ENCODE peak calls at places on chromosome 20, in five cellular contexts. F is cardiac fibroblast, I is mucosa of gallbladder, R is heart left ventricle, O is transverse colon. A is an unnamed sample.

GRCh38 chr20:45798935-45799642 is 7.3 kb downstream of the DNTTIP1 start:
- DNase-seq in O (peak), F (peak), R (peak), I (peak), A (no peak)

GRCh38 chr20:7775072-7775471 is 165.2 kb downstream of the HAO1 start:
- DNase-seq in R (no peak), I (no peak), O (no peak), F (peak), A (peak)

GRCh38 chr20:61252601-61253263 is 671 bp downstream of the CDH4 start:
- DNase-seq in F (peak), O (no peak), I (no peak), R (no peak), A (no peak)

GRCh38 chr20:5895626-5896025 is 54.7 kb downstream of the TRMT6 start:
- DNase-seq in I (no peak), O (no peak), F (peak), R (no peak), A (no peak)

GRCh38 chr20:21498646-21499045 is 15.2 kb downstream of the NKX2-2 start:
- DNase-seq in O (no peak), R (no peak), I (no peak), F (no peak), A (no peak)

GRCh38 chr20:19789009-19789408 is 31.0 kb downstream of the RIN2 start:
- DNase-seq in R (no peak), O (no peak), I (no peak), F (no peak), A (no peak)

GRCh38 chr20:3786665-3787639 is at the start of gene CENPB:
- DNase-seq in O (peak), R (peak), I (peak), F (peak), A (peak)

GRCh38 chr20:47493175-47493953 is 8.3 kb upstream of the NCOA3 start:
- DNase-seq in O (peak), I (peak), F (peak), R (peak), A (no peak)

GRCh38 chr20:62025832-62026563 is 39.7 kb downstream of the TAF4 start:
- DNase-seq in F (peak), I (peak), R (peak), O (no peak), A (peak)

GRCh38 chr20:20295621-20296498 is 72.0 kb upstream of the INSM1 start:
- DNase-seq in R (no peak), F (no peak), O (no peak), I (no peak), A (no peak)

GRCh38 chr20:24798930-24799705 is 150.0 kb upstream of the CST7 start:
- DNase-seq in O (no peak), R (no peak), F (no peak), I (no peak), A (peak)

GRCh38 chr20:10632681-10633509 is 40.9 kb downstream of the JAG1 start:
- DNase-seq in I (no peak), R (no peak), O (no peak), F (no peak), A (no peak)

GRCh38 chr20:3461191-3461874 is 9.5 kb upstream of the ATRN start:
- DNase-seq in I (no peak), O (no peak), F (peak), R (no peak), A (no peak)

GRCh38 chr20:31840906-31841816 is 4.2 kb downstream of the FOXS1 start:
- DNase-seq in I (no peak), F (peak), O (no peak), R (no peak), A (no peak)

GRCh38 chr20:8647868-8648495 is 420.9 kb upstream of the PLCB4 start:
- DNase-seq in F (peak), R (peak), I (peak), O (peak), A (no peak)

GRCh38 chr20:19506021-19506420 is 252.0 kb upstream of the RIN2 start:
- DNase-seq in I (no peak), R (no peak), F (no peak), O (no peak), A (no peak)

GRCh38 chr20:13017235-13017634 is 8.5 kb downstream of the SPTLC3 start:
- DNase-seq in O (no peak), R (no peak), F (peak), I (no peak), A (no peak)

GRCh38 chr20:10476319-10476724 is 41.2 kb downstream of the SLX4IP start:
- DNase-seq in R (no peak), O (no peak), F (peak), I (no peak), A (no peak)

GRCh38 chr20:56348306-56348695 is 10.5 kb upstream of the FAM210B start:
- DNase-seq in O (no peak), I (no peak), R (no peak), F (no peak), A (no peak)

GRCh38 chr20:10637563-10637962 is 36.2 kb downstream of the JAG1 start:
- DNase-seq in F (no peak), I (no peak), R (no peak), O (no peak), A (no peak)

GRCh38 chr20:36117638-36118037 is 36.9 kb upstream of the EPB41L1 start:
- DNase-seq in I (no peak), R (peak), F (no peak), O (no peak), A (no peak)

GRCh38 chr20:18284805-18285533 is 3.4 kb upstream of the ZNF133 start:
- DNase-seq in I (no peak), F (peak), O (no peak), R (no peak), A (no peak)

GRCh38 chr20:44112889-44113641 is 73.9 kb downstream of the JPH2 start:
- DNase-seq in I (no peak), R (no peak), O (no peak), F (no peak), A (no peak)

GRCh38 chr20:35963878-35964277 is 4.5 kb upstream of the CNBD2 start:
- DNase-seq in O (peak), R (no peak), F (no peak), I (no peak), A (no peak)

GRCh38 chr20:37534401-37535157 is 6.9 kb upstream of the BLCAP start:
- DNase-seq in F (peak), O (peak), R (peak), I (peak), A (peak)

GRCh38 chr20:45919536-45919933 is 7.6 kb upstream of the PLTP start:
- DNase-seq in I (peak), R (peak), O (peak), F (peak), A (no peak)

GRCh38 chr20:51154708-51155690 is 132.1 kb upstream of the KCNG1 start:
- DNase-seq in O (no peak), F (no peak), I (no peak), R (no peak), A (no peak)

GRCh38 chr20:34283844-34284243 is 19.3 kb downstream of the AHCY start:
- DNase-seq in F (no peak), O (no peak), I (no peak), R (no peak), A (no peak)

GRCh38 chr20:51484141-51484815 is 58.2 kb downstream of the NFATC2 start:
- DNase-seq in R (no peak), O (no peak), I (no peak), F (no peak), A (no peak)

GRCh38 chr20:59004763-59005522 is 2.1 kb downstream of the CTSZ start:
- DNase-seq in R (peak), I (peak), F (no peak), O (peak), A (no peak)

GRCh38 chr20:59925894-59926293 is 7.5 kb downstream of the SYCP2 start:
- DNase-seq in O (no peak), R (no peak), F (no peak), I (no peak), A (no peak)

A was measured in amniotic stem cell.